ENCODE peak calls at places on chromosomes 12 and 14, in ten cellular contexts. X, J, L, Y, Q, K, G, W, T and D are unnamed samples.

GRCh38 chr14:106691601-106692291 is 1165.4 kb downstream of the TMEM121 start:
- ATAC-seq in X (no peak), J (no peak), L (peak), Y (no peak), Q (no peak), K (peak), G (no peak), W (no peak), T (peak), D (no peak)

GRCh38 chr12:25983625-25984024 is 25.1 kb downstream of the RASSF8 start:
- ATAC-seq in X (peak), J (peak), L (no peak), Y (no peak), Q (no peak), K (no peak), G (no peak), W (no peak), T (no peak), D (no peak)

GRCh38 chr14:94974893-94975292 is 182.4 kb downstream of the DICER1 start:
- ATAC-seq in X (peak), J (no peak), L (no peak), Y (no peak), Q (no peak), K (no peak), G (no peak), W (no peak), T (no peak), D (no peak)

GRCh38 chr12:31989987-31990386 is 30.8 kb downstream of the RESF1 start:
- ATAC-seq in X (no peak), J (peak), L (no peak), Y (no peak), Q (no peak), K (peak), G (no peak), W (no peak), T (peak), D (no peak)

GRCh38 chr12:51642286-51642685 is 51.3 kb downstream of the SCN8A start:
- ATAC-seq in X (no peak), J (no peak), L (no peak), Y (no peak), Q (no peak), K (no peak), G (no peak), W (no peak), T (no peak), D (no peak)

GRCh38 chr12:56694161-56694560 is 6.1 kb upstream of the PTGES3 start:
- ATAC-seq in X (no peak), J (no peak), L (no peak), Y (no peak), Q (peak), K (no peak), G (no peak), W (no peak), T (no peak), D (no peak)

GRCh38 chr14:69712637-69713088 is 54.3 kb upstream of the SRSF5 start:
- ATAC-seq in X (peak), J (peak), L (no peak), Y (no peak), Q (peak), K (no peak), G (peak), W (no peak), T (peak), D (peak)

GRCh38 chr14:31122098-31122611 is 85.4 kb downstream of the HECTD1 start:
- ATAC-seq in X (peak), J (no peak), L (no peak), Y (no peak), Q (peak), K (no peak), G (no peak), W (no peak), T (no peak), D (no peak)

GRCh38 chr14:103763730-103764488 is 48.3 kb downstream of the ZFYVE21 start:
- ATAC-seq in X (no peak), J (no peak), L (no peak), Y (peak), Q (no peak), K (no peak), G (no peak), W (no peak), T (no peak), D (no peak)